ENCODE peak calls at places on chromosome 22, in ten cellular contexts. One of them, this sample, is unnamed.

GRCh38 chr22:46534177-46534776 is 3.1 kb downstream of the CELSR1 start:
- DNase-seq in body of pancreas: no peak
- DNase-seq in RWPE2: no peak
- DNase-seq in brain microvascular endothelial cell: no peak
- DNase-seq in caudate nucleus: no peak
- DNase-seq in substantia nigra: no peak
- DNase-seq in GM23248: no peak
- DNase-seq in stomach: no peak
- DNase-seq in heart left ventricle: no peak
- DNase-seq in ascending aorta: no peak
- DNase-seq in this sample: no peak

GRCh38 chr22:31126128-31126868 is 3.5 kb downstream of the INPP5J start:
- DNase-seq in stomach: no peak
- DNase-seq in RWPE2: no peak
- DNase-seq in heart left ventricle: no peak
- DNase-seq in caudate nucleus: no peak
- DNase-seq in body of pancreas: no peak
- DNase-seq in substantia nigra: no peak
- DNase-seq in GM23248: no peak
- DNase-seq in brain microvascular endothelial cell: no peak
- DNase-seq in ascending aorta: no peak
- DNase-seq in this sample: no peak

GRCh38 chr22:44496305-44496704 is 1.7 kb downstream of the RTL6 start:
- DNase-seq in heart left ventricle: no peak
- DNase-seq in RWPE2: no peak
- DNase-seq in brain microvascular endothelial cell: no peak
- DNase-seq in GM23248: no peak
- DNase-seq in caudate nucleus: no peak
- DNase-seq in body of pancreas: no peak
- DNase-seq in stomach: no peak
- DNase-seq in ascending aorta: no peak
- DNase-seq in substantia nigra: no peak
- DNase-seq in this sample: no peak

GRCh38 chr22:29797351-29797750 is 30.2 kb downstream of the UQCR10 start:
- DNase-seq in RWPE2: no peak
- DNase-seq in ascending aorta: no peak
- DNase-seq in brain microvascular endothelial cell: no peak
- DNase-seq in GM23248: no peak
- DNase-seq in substantia nigra: peak
- DNase-seq in body of pancreas: no peak
- DNase-seq in stomach: no peak
- DNase-seq in caudate nucleus: no peak
- DNase-seq in heart left ventricle: no peak
- DNase-seq in this sample: no peak

GRCh38 chr22:40743740-40744139 is 64.5 kb downstream of the MCHR1 start:
- DNase-seq in heart left ventricle: no peak
- DNase-seq in brain microvascular endothelial cell: no peak
- DNase-seq in ascending aorta: no peak
- DNase-seq in GM23248: no peak
- DNase-seq in substantia nigra: no peak
- DNase-seq in RWPE2: no peak
- DNase-seq in body of pancreas: no peak
- DNase-seq in stomach: no peak
- DNase-seq in caudate nucleus: no peak
- DNase-seq in this sample: no peak

GRCh38 chr22:20873215-20873614 is 14.4 kb downstream of the SNAP29 start:
- DNase-seq in substantia nigra: no peak
- DNase-seq in caudate nucleus: no peak
- DNase-seq in ascending aorta: no peak
- DNase-seq in body of pancreas: no peak
- DNase-seq in heart left ventricle: no peak
- DNase-seq in RWPE2: no peak
- DNase-seq in GM23248: no peak
- DNase-seq in brain microvascular endothelial cell: no peak
- DNase-seq in stomach: no peak
- DNase-seq in this sample: no peak

GRCh38 chr22:26669060-26669481 is 11.7 kb downstream of the MIAT start:
- DNase-seq in substantia nigra: no peak
- DNase-seq in heart left ventricle: no peak
- DNase-seq in GM23248: peak
- DNase-seq in brain microvascular endothelial cell: peak
- DNase-seq in RWPE2: no peak
- DNase-seq in body of pancreas: peak
- DNase-seq in stomach: no peak
- DNase-seq in ascending aorta: no peak
- DNase-seq in caudate nucleus: no peak
- DNase-seq in this sample: no peak

GRCh38 chr22:17143826-17144225 is 15.3 kb downstream of the HDHD5 start:
- DNase-seq in body of pancreas: no peak
- DNase-seq in ascending aorta: no peak
- DNase-seq in GM23248: no peak
- DNase-seq in caudate nucleus: no peak
- DNase-seq in substantia nigra: no peak
- DNase-seq in heart left ventricle: no peak
- DNase-seq in brain microvascular endothelial cell: no peak
- DNase-seq in stomach: no peak
- DNase-seq in RWPE2: no peak
- DNase-seq in this sample: no peak

GRCh38 chr22:30201970-30202369 is 44.6 kb downstream of the LIF start:
- DNase-seq in GM23248: peak
- DNase-seq in body of pancreas: no peak
- DNase-seq in ascending aorta: no peak
- DNase-seq in RWPE2: no peak
- DNase-seq in brain microvascular endothelial cell: peak
- DNase-seq in stomach: peak
- DNase-seq in substantia nigra: no peak
- DNase-seq in caudate nucleus: no peak
- DNase-seq in heart left ventricle: no peak
- DNase-seq in this sample: no peak

GRCh38 chr22:46067159-46068111 is 82.9 kb upstream of the PPARA start:
- DNase-seq in stomach: peak
- DNase-seq in caudate nucleus: no peak
- DNase-seq in RWPE2: no peak
- DNase-seq in ascending aorta: peak
- DNase-seq in GM23248: peak
- DNase-seq in body of pancreas: peak
- DNase-seq in substantia nigra: no peak
- DNase-seq in brain microvascular endothelial cell: no peak
- DNase-seq in heart left ventricle: no peak
- DNase-seq in this sample: no peak

GRCh38 chr22:28582806-28583205 is 96.8 kb downstream of the TTC28 start:
- DNase-seq in ascending aorta: no peak
- DNase-seq in substantia nigra: no peak
- DNase-seq in GM23248: peak
- DNase-seq in stomach: no peak
- DNase-seq in body of pancreas: no peak
- DNase-seq in caudate nucleus: no peak
- DNase-seq in brain microvascular endothelial cell: peak
- DNase-seq in heart left ventricle: no peak
- DNase-seq in RWPE2: no peak
- DNase-seq in this sample: no peak

DNA sequence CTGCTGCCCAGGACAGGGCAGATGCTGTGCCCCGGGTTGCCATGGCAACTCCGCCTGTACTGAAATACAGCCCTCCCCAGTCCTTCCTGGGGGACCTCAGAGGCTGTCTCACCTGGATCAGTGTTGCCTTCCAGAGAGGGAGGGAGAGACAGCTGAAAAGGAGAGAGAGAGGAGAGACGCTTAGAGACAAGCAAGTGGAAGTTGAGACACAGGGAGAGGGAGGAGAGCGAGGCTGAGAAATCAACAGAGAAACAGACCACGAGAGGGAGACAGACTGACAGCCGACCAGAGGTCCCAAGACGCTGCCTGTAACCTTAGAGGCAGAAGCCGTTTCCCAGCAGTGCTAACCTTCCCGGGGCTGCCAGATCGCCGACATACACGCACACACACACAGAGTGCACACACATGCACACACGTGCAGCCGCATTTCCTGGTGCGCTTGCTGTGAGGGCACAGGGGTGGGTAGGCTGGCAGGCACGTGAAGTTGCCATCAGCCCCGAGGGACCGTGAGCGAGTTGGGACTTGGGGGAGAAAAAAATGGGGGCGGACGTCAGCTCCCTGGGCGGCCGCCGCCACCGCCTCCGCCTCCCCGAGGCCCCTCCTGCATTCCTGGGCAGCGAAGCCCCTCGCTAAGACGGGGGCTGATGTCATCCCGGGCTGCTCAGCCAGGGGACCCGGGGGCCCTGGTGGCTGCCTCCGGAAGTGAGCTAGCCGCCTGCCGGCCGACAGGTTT is 88.6 kb upstream of the CRYBB3 start:
- DNase-seq in heart left ventricle: peak
- DNase-seq in RWPE2: peak
- DNase-seq in body of pancreas: peak
- DNase-seq in caudate nucleus: peak
- DNase-seq in ascending aorta: peak
- DNase-seq in stomach: peak
- DNase-seq in brain microvascular endothelial cell: peak
- DNase-seq in GM23248: peak
- DNase-seq in substantia nigra: no peak
- DNase-seq in this sample: peak
- H3K27ac ChIP-seq in heart left ventricle: peak
- H3K27ac ChIP-seq in RWPE2: peak
- H3K27ac ChIP-seq in body of pancreas: peak
- H3K27ac ChIP-seq in caudate nucleus: peak
- H3K27ac ChIP-seq in ascending aorta: peak
- H3K27ac ChIP-seq in stomach: peak
- H3K27ac ChIP-seq in brain microvascular endothelial cell: peak
- H3K27ac ChIP-seq in GM23248: no peak
- H3K27ac ChIP-seq in substantia nigra: no peak
- H3K27ac ChIP-seq in this sample: peak

GRCh38 chr22:37281195-37281594 is 1.1 kb upstream of the CYTH4 start:
- DNase-seq in caudate nucleus: no peak
- DNase-seq in body of pancreas: no peak
- DNase-seq in ascending aorta: no peak
- DNase-seq in stomach: no peak
- DNase-seq in brain microvascular endothelial cell: no peak
- DNase-seq in GM23248: no peak
- DNase-seq in RWPE2: no peak
- DNase-seq in substantia nigra: no peak
- DNase-seq in heart left ventricle: no peak
- DNase-seq in this sample: no peak

GRCh38 chr22:37280718-37281117 is 1.6 kb upstream of the CYTH4 start:
- DNase-seq in body of pancreas: no peak
- DNase-seq in ascending aorta: no peak
- DNase-seq in GM23248: no peak
- DNase-seq in heart left ventricle: no peak
- DNase-seq in brain microvascular endothelial cell: no peak
- DNase-seq in stomach: no peak
- DNase-seq in caudate nucleus: no peak
- DNase-seq in RWPE2: no peak
- DNase-seq in substantia nigra: no peak
- DNase-seq in this sample: no peak

GRCh38 chr22:37283393-37283937 is 1.2 kb downstream of the CYTH4 start:
- DNase-seq in caudate nucleus: no peak
- DNase-seq in substantia nigra: no peak
- DNase-seq in brain microvascular endothelial cell: no peak
- DNase-seq in stomach: no peak
- DNase-seq in body of pancreas: no peak
- DNase-seq in heart left ventricle: no peak
- DNase-seq in ascending aorta: no peak
- DNase-seq in GM23248: peak
- DNase-seq in RWPE2: no peak
- DNase-seq in this sample: no peak

GRCh38 chr22:37281646-37282384 is 493 bp upstream of the CYTH4 start:
- DNase-seq in brain microvascular endothelial cell: peak
- DNase-seq in ascending aorta: no peak
- DNase-seq in substantia nigra: no peak
- DNase-seq in stomach: no peak
- DNase-seq in body of pancreas: no peak
- DNase-seq in GM23248: peak
- DNase-seq in heart left ventricle: no peak
- DNase-seq in RWPE2: no peak
- DNase-seq in caudate nucleus: no peak
- DNase-seq in this sample: no peak

DNA sequence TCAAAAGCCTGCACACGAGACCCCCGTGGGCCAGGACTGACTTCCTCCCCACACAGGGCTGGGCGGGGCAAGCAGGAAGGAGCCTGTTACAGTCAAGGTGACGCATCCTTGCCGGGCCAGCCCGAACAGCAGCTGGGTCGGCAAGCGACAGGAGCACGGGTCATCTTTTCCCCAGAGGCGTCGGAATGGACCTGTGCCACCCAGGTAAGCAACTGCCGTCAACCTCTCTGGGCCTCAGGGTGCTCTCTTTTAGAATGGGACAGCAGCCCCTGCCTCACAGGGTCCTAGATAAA is at the start of gene CYTH4:
- DNase-seq in body of pancreas: no peak
- DNase-seq in heart left ventricle: peak
- DNase-seq in GM23248: no peak
- DNase-seq in RWPE2: no peak
- DNase-seq in stomach: peak
- DNase-seq in ascending aorta: peak
- DNase-seq in brain microvascular endothelial cell: no peak
- DNase-seq in caudate nucleus: no peak
- DNase-seq in substantia nigra: no peak
- DNase-seq in this sample: no peak
- H3K27ac ChIP-seq in body of pancreas: peak
- H3K27ac ChIP-seq in heart left ventricle: peak
- H3K27ac ChIP-seq in GM23248: no peak
- H3K27ac ChIP-seq in RWPE2: no peak
- H3K27ac ChIP-seq in stomach: peak
- H3K27ac ChIP-seq in ascending aorta: peak
- H3K27ac ChIP-seq in brain microvascular endothelial cell: no peak
- H3K27ac ChIP-seq in caudate nucleus: peak
- H3K27ac ChIP-seq in substantia nigra: peak
- H3K27ac ChIP-seq in this sample: no peak

GRCh38 chr22:37242395-37242918 is 1.6 kb downstream of the RAC2 start:
- DNase-seq in substantia nigra: no peak
- DNase-seq in brain microvascular endothelial cell: peak
- DNase-seq in RWPE2: peak
- DNase-seq in heart left ventricle: peak
- DNase-seq in ascending aorta: peak
- DNase-seq in stomach: peak
- DNase-seq in body of pancreas: no peak
- DNase-seq in GM23248: peak
- DNase-seq in caudate nucleus: no peak
- DNase-seq in this sample: no peak
- H3K27ac ChIP-seq in substantia nigra: no peak
- H3K27ac ChIP-seq in brain microvascular endothelial cell: no peak
- H3K27ac ChIP-seq in RWPE2: peak
- H3K27ac ChIP-seq in heart left ventricle: no peak
- H3K27ac ChIP-seq in ascending aorta: no peak
- H3K27ac ChIP-seq in stomach: peak
- H3K27ac ChIP-seq in body of pancreas: peak
- H3K27ac ChIP-seq in GM23248: no peak
- H3K27ac ChIP-seq in caudate nucleus: no peak
- H3K27ac ChIP-seq in this sample: no peak

DNA sequence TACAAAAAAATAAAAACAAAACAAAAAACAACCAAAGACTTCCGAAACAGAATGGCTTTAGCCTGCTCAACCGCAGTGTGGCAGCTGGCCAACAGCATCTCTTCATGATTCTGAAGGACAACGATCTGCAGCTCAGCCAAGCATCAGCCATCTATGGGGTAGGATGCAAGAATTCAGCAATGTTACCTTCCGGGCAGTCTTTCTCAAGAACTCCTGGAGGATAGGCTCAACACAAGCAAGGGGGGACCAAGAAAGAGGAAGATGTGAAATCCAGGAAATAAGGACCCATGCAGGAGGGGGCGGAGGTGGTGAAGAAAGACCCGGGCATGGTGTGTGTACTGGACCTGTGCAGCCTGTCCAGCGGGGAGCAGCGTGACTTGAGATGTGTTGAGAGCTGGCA is 3.5 kb upstream of the TSPO start:
- DNase-seq in ascending aorta: no peak
- DNase-seq in brain microvascular endothelial cell: no peak
- DNase-seq in RWPE2: no peak
- DNase-seq in substantia nigra: no peak
- DNase-seq in body of pancreas: no peak
- DNase-seq in caudate nucleus: no peak
- DNase-seq in stomach: no peak
- DNase-seq in heart left ventricle: no peak
- DNase-seq in GM23248: no peak
- DNase-seq in this sample: no peak
- H3K27ac ChIP-seq in ascending aorta: no peak
- H3K27ac ChIP-seq in brain microvascular endothelial cell: no peak
- H3K27ac ChIP-seq in RWPE2: no peak
- H3K27ac ChIP-seq in substantia nigra: no peak
- H3K27ac ChIP-seq in body of pancreas: peak
- H3K27ac ChIP-seq in caudate nucleus: no peak
- H3K27ac ChIP-seq in stomach: peak
- H3K27ac ChIP-seq in heart left ventricle: no peak
- H3K27ac ChIP-seq in GM23248: no peak
- H3K27ac ChIP-seq in this sample: no peak

This sample was measured in prostate gland.